ENCODE peak calls at places on chromosomes 4 and X, in seven cellular contexts. V is GM23338, K is SK-N-SH, M is coronary artery, N is WTC11, Y is PC-3, Q is cardiac muscle cell. G is an unnamed sample.

GRCh38 chrX:150482537-150483217 is 85.7 kb upstream of the MTM1 start:
- DNase-seq in V (no peak), K (no peak), M (no peak), N (no peak), Y (peak; percentile 86), Q (peak; percentile 32), G (no peak)

GRCh38 chr4:10239982-10240654 is 123.5 kb upstream of the WDR1 start:
- DNase-seq in V (no peak), K (no peak), M (no peak), N (no peak), Y (no peak), Q (peak; percentile 28), G (no peak)

GRCh38 chr4:118206627-118207026 is 146.2 kb downstream of the PRSS12 start:
- DNase-seq in V (no peak), K (no peak), M (no peak), N (no peak), Y (no peak), Q (peak; percentile 3), G (no peak)

GRCh38 chrX:10769696-10770619 is 149.6 kb upstream of the MID1 start:
- DNase-seq in V (peak; percentile 21), K (no peak), M (no peak), N (no peak), Y (no peak), Q (peak; percentile 47), G (no peak)

GRCh38 chr4:40309250-40309774 is 25.8 kb upstream of the CHRNA9 start:
- DNase-seq in V (peak; percentile 98), K (peak; percentile 70), M (peak; percentile 83), N (peak; percentile 95), Y (peak; percentile 86), Q (peak; percentile 88), G (peak; percentile 49)

GRCh38 chr4:181938641-181939040 is 304.6 kb upstream of the TENM3 start:
- DNase-seq in V (no peak), K (no peak), M (no peak), N (no peak), Y (no peak), Q (no peak), G (no peak)

GRCh38 chrX:129472116-129472515 is 51.2 kb downstream of the SMARCA1 start:
- DNase-seq in V (no peak), K (no peak), M (no peak), N (no peak), Y (peak; percentile 87), Q (no peak), G (no peak)

GRCh38 chrX:32137525-32137924 is 1065.7 kb upstream of the FTHL17 start:
- DNase-seq in V (peak; percentile 58), K (no peak), M (no peak), N (peak; percentile 12), Y (no peak), Q (peak; percentile 2), G (no peak)

GRCh38 chr4:101349346-101350064 is 2.2 kb upstream of the PPP3CA start:
- DNase-seq in V (no peak), K (peak; percentile 36), M (no peak), N (no peak), Y (peak; percentile 71), Q (peak; percentile 54), G (no peak)

GRCh38 chrX:103051260-103051789 is 12.6 kb downstream of the BEX1 start:
- DNase-seq in V (no peak), K (no peak), M (no peak), N (no peak), Y (no peak), Q (no peak), G (no peak)

GRCh38 chrX:68685722-68686683 is 38.5 kb downstream of the STARD8 start:
- DNase-seq in V (peak; percentile 72), K (peak; percentile 49), M (no peak), N (peak; percentile 67), Y (no peak), Q (peak; percentile 87), G (peak; percentile 40)

DNA sequence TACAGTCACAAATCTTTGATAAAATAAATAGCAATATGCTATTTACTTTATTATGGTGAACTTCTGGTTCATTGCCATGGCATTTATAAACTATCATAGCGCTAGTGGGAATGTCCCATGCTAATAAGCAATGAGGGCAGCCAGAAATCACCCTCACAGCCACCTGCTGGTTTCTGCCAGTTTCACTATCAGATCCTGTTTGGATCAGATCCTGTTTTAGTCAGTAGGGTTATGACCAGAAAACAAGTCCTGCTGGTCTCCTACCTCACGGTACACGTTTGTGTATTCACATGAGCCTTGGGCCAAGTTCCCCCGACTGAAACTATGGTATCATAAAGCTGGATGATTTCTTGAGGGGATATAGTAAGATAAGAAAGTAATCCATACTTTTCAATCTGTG is 17.7 kb downstream of the FOXR2 start:
- DNase-seq in V (no peak), K (no peak), M (no peak), N (no peak), Y (peak; percentile 1), Q (no peak), G (no peak)
- TF ChIP-seq CTCF in V (no peak), K (no peak), M (no peak), N (no peak), Y (no peak), Q (no peak), G (no peak)

GRCh38 chrX:85018471-85018870 is 14.8 kb downstream of the APOOL start:
- DNase-seq in V (no peak), K (no peak), M (no peak), N (no peak), Y (no peak), Q (no peak), G (no peak)
- TF ChIP-seq CTCF in V (no peak), K (no peak), M (no peak), N (no peak), Y (no peak), Q (no peak), G (no peak)

GRCh38 chr4:3836041-3836801 is 70.0 kb downstream of the ADRA2C start:
- DNase-seq in V (peak; percentile 47), K (peak; percentile 84), M (no peak), N (peak; percentile 49), Y (no peak), Q (no peak), G (no peak)

GRCh38 chr4:3833326-3833989 is 67.3 kb downstream of the ADRA2C start:
- DNase-seq in V (no peak), K (no peak), M (no peak), N (no peak), Y (no peak), Q (no peak), G (no peak)

GRCh38 chr4:3835527-3836040 is 69.4 kb downstream of the ADRA2C start:
- DNase-seq in V (no peak), K (no peak), M (no peak), N (no peak), Y (no peak), Q (no peak), G (no peak)

GRCh38 chr4:3834186-3834920 is 68.2 kb downstream of the ADRA2C start:
- DNase-seq in V (no peak), K (no peak), M (no peak), N (no peak), Y (no peak), Q (no peak), G (no peak)

GRCh38 chr4:3834921-3835521 is 68.8 kb downstream of the ADRA2C start:
- DNase-seq in V (no peak), K (no peak), M (no peak), N (no peak), Y (no peak), Q (no peak), G (no peak)
- TF ChIP-seq CTCF in V (no peak), K (no peak), M (no peak), N (no peak), Y (no peak), Q (no peak), G (no peak)

GRCh38 chrX:53398216-53398615 is 24.2 kb downstream of the SMC1A start:
- DNase-seq in V (no peak), K (no peak), M (no peak), N (no peak), Y (no peak), Q (no peak), G (no peak)

DNA sequence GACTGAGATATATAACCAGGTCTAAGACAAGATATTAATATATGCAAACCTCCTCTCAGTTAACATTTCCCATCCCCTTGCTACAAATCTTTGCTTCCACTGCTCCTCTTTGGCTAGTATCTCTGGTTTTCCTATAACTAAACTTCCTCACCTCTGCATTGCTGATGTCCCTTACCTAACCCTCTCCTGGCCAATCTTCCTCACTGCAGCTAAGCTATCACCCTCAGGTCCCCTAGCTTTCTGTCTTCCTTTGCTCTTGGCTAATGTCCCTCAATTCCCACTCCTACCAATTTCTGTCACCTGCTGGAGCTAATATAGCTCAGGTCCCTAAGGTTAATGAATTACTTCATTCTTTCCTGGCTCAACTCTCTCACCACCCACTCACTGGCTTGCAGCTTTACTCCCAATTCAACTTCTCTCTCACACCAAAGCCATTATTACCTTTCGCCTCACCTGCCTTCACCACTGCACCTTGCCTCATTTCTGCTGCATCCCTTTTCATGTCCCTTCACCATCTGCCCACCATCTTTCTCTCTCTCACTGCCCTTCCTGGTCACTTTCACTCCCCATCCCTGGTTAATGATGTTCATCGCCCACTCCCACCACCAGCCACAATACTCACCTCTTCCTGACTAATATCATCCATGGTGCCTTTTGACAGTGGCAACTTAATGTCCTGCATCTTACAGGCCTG is 26.7 kb downstream of the SMC1A start:
- DNase-seq in V (no peak), K (no peak), M (no peak), N (no peak), Y (no peak), Q (no peak), G (no peak)
- TF ChIP-seq CTCF in V (no peak), K (no peak), M (no peak), N (no peak), Y (peak; percentile 16), Q (no peak), G (no peak)

GRCh38 chrX:145190801-145191389 is 56.4 kb upstream of the SPANXN1 start:
- DNase-seq in V (peak; percentile 1), K (peak; percentile 12), M (no peak), N (no peak), Y (peak; percentile 67), Q (peak; percentile 0), G (no peak)
- TF ChIP-seq CTCF in V (peak; percentile 40), K (peak; percentile 73), M (peak; percentile 28), N (no peak), Y (peak; percentile 72), Q (peak; percentile 19), G (no peak)

GRCh38 chr4:147560632-147561031 is 56.6 kb upstream of the TMEM184C start:
- DNase-seq in V (no peak), K (no peak), M (no peak), N (no peak), Y (peak; percentile 28), Q (peak; percentile 67), G (no peak)
- TF ChIP-seq CTCF in V (no peak), K (no peak), M (no peak), N (no peak), Y (no peak), Q (no peak), G (no peak)